ENCODE peak calls at places on chromosome 9, in nine cellular contexts. A is GM12878, H is K562, E is HepG2, V is SK-N-SH, T is transverse colon, L is stomach, F is suprapubic skin, M is sigmoid colon. W is an unnamed sample.

GRCh38 chr9:111005711-111006482 is 32.4 kb downstream of the LPAR1 start:
- DNase-seq in A (no peak), H (no peak), L (no peak), M (no peak), F (no peak), V (no peak), T (no peak), E (no peak), W (no peak)

GRCh38 chr9:110935829-110936228 is 102.4 kb downstream of the LPAR1 start:
- DNase-seq in V (no peak), F (no peak), A (no peak), L (no peak), E (no peak), T (no peak), M (no peak), H (no peak), W (no peak)

GRCh38 chr9:2356391-2356790 is 265.2 kb upstream of the VLDLR start:
- DNase-seq in E (no peak), V (no peak), L (no peak), F (no peak), A (no peak), T (no peak), M (no peak), H (no peak), W (peak)

GRCh38 chr9:107874591-107875374 is 385.2 kb upstream of the KLF4 start:
- DNase-seq in E (no peak), L (no peak), V (no peak), F (no peak), T (no peak), M (no peak), H (no peak), A (no peak), W (no peak)

GRCh38 chr9:37417857-37418618 is 4.5 kb upstream of the GRHPR start:
- DNase-seq in A (no peak), T (no peak), M (no peak), F (no peak), H (no peak), L (no peak), V (no peak), E (peak), W (no peak)

GRCh38 chr9:30075022-30075421 is 2309.4 kb upstream of the ACO1 start:
- DNase-seq in V (no peak), T (no peak), M (no peak), L (no peak), H (no peak), E (no peak), F (no peak), A (no peak), W (no peak)

GRCh38 chr9:98809311-98810105 is 2.0 kb downstream of the GALNT12 start:
- DNase-seq in E (no peak), M (no peak), T (peak), V (no peak), H (no peak), F (peak), A (no peak), L (no peak), W (no peak)

GRCh38 chr9:125183054-125183453 is 6.5 kb downstream of the PPP6C start:
- DNase-seq in E (no peak), F (no peak), H (no peak), T (no peak), A (no peak), V (no peak), M (no peak), L (no peak), W (no peak)

GRCh38 chr9:89541798-89542197 is 43.9 kb upstream of the SEMA4D start:
- DNase-seq in V (no peak), L (no peak), T (peak), E (no peak), H (no peak), A (no peak), F (no peak), M (no peak), W (no peak)

GRCh38 chr9:63816742-63817621 is 1468.0 kb downstream of the FOXD4L5 start:
- DNase-seq in F (peak), L (peak), E (peak), H (peak), T (peak), M (peak), A (peak), V (peak), W (peak)

GRCh38 chr9:4591123-4591500 is 71.0 kb upstream of the PLPP6 start:
- DNase-seq in E (no peak), F (no peak), A (no peak), H (no peak), V (no peak), M (no peak), T (no peak), L (no peak), W (no peak)

GRCh38 chr9:70406446-70406862 is 8.0 kb downstream of the KLF9 start:
- DNase-seq in E (no peak), H (no peak), T (peak), F (no peak), V (no peak), M (peak), A (no peak), L (no peak), W (no peak)

GRCh38 chr9:105385372-105385985 is 62.4 kb upstream of the FSD1L start:
- DNase-seq in H (no peak), A (peak), M (peak), T (peak), L (no peak), F (no peak), V (no peak), E (no peak), W (no peak)

GRCh38 chr9:79667716-79668458 is 96.1 kb downstream of the TLE4 start:
- DNase-seq in E (peak), A (no peak), L (peak), V (no peak), M (no peak), F (no peak), T (no peak), H (no peak), W (no peak)

GRCh38 chr9:6049798-6050197 is 34.4 kb upstream of the RANBP6 start:
- DNase-seq in V (no peak), T (peak), H (peak), E (peak), F (no peak), M (no peak), A (peak), L (no peak), W (no peak)

GRCh38 chr9:112890106-112891081 is at the start of gene SLC46A2:
- DNase-seq in M (no peak), F (no peak), E (no peak), L (peak), A (no peak), V (peak), T (no peak), H (no peak), W (no peak)

GRCh38 chr9:15101046-15101445 is 190.8 kb upstream of the FREM1 start:
- DNase-seq in H (no peak), E (no peak), V (no peak), M (no peak), A (no peak), T (no peak), L (no peak), F (no peak), W (no peak)
- H3K27ac ChIP-seq in H (no peak), E (no peak), V (no peak), M (no peak), A (no peak), T (no peak), L (no peak), F (no peak), W (no peak)

GRCh38 chr9:123383512-123384170 is 27.6 kb downstream of the CRB2 start:
- DNase-seq in M (no peak), A (no peak), V (no peak), H (no peak), E (no peak), T (no peak), F (no peak), L (no peak), W (no peak)

GRCh38 chr9:123382659-123383511 is 26.9 kb downstream of the CRB2 start:
- DNase-seq in H (no peak), M (no peak), F (no peak), V (no peak), A (no peak), E (no peak), L (no peak), T (no peak), W (no peak)

GRCh38 chr9:123378956-123379660 is 23.1 kb downstream of the CRB2 start:
- DNase-seq in H (no peak), E (no peak), L (no peak), A (no peak), M (no peak), T (no peak), F (no peak), V (no peak), W (no peak)

GRCh38 chr9:123378028-123378427 is 22.0 kb downstream of the CRB2 start:
- DNase-seq in T (no peak), H (no peak), F (no peak), A (no peak), V (no peak), M (no peak), E (no peak), L (no peak), W (no peak)

DNA sequence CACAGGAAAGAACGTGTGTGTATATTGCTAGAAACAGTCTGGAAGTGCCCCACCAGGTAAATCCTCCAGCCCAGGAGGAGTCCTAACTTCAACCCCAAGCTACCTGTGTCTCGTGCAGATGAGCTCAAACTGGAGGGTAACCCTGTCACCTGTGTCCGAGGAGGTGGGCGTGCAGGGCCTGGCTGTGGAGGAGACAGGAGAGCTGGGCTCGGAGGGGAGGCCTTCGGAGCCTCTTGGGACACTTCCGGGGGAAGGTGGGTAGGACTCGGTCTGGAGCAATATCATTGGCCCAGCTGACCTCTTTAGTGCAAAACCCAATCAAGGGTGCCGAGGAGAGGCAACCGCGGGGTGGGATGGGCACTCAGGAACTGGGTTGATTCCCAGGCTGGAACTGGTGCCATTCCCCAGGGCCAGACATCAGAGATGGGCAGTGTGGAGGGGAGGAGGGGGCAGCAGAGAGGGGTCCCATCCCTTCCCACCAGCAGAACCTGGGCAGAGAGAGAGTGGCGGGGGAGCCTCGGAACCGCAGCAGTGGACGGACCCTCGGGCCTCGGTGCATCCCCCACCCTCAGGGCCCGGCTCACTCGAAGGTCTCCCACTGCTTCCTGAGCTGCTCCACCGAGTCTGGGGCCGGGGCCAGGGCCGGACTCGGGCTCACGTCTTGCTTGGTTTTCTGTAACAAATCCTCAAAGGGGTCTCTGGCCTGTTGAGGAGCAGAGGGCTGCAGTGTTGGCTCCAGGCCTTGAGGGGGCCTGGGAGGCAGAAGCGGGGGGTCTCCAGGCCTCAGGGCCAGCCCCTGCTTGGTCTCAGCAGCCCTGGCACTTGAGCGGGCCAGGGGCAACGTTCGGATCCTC is 25.1 kb downstream of the CRB2 start:
- DNase-seq in A (no peak), L (no peak), E (no peak), V (no peak), T (no peak), F (no peak), H (no peak), M (no peak), W (no peak)
- TF ChIP-seq EP300 in A (no peak), L (no peak), E (no peak), V (no peak), T (no peak), F (no peak), H (no peak), M (no peak), W (no peak)

GRCh38 chr9:87818308-87818707 is 64.4 kb upstream of the SPATA31E1 start:
- DNase-seq in A (no peak), E (no peak), L (no peak), V (no peak), H (no peak), M (no peak), T (no peak), F (no peak), W (no peak)
- TF ChIP-seq POLR2AphosphoS5 in A (no peak), E (no peak), L (no peak), V (no peak), H (no peak), M (no peak), T (no peak), F (no peak), W (no peak)

GRCh38 chr9:21967707-21968106 is 26.5 kb downstream of the CDKN2A start:
- DNase-seq in T (no peak), F (no peak), E (no peak), V (no peak), L (no peak), H (no peak), M (no peak), A (no peak), W (no peak)

GRCh38 chr9:21965401-21965951 is 28.7 kb downstream of the CDKN2A start:
- DNase-seq in E (peak), T (peak), L (peak), F (no peak), M (peak), V (peak), H (no peak), A (no peak), W (no peak)

GRCh38 chr9:21966140-21966851 is 27.9 kb downstream of the CDKN2A start:
- DNase-seq in M (no peak), H (no peak), E (no peak), F (no peak), A (no peak), T (no peak), V (no peak), L (no peak), W (no peak)

GRCh38 chr9:21967169-21967568 is 27.0 kb downstream of the CDKN2A start:
- DNase-seq in F (no peak), T (no peak), E (no peak), V (no peak), M (no peak), A (no peak), H (no peak), L (no peak), W (no peak)

DNA sequence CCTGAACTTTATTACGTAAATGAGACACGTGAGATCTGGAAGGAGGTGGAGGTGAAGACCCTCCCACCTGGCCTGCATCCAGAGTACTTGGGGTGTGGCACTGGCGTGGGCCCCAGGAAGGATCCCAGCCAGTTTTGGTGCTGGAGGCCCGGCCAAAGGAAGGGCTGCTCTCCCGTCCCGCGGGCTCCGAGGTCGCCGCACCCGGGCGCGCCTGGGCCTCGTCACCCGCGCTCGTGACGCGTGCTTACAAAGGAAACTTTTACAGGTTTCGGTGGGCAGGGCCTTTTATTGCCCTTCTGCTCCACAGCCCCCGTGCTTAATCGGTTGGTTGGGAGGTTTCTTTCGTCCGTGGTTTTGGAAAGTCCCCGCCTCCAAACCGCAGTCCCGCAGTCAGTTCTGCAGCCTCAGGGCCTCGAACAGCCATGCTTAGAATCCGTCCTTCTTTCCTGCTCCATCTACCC is 29.2 kb downstream of the CDKN2A start:
- DNase-seq in E (no peak), H (no peak), F (no peak), L (peak), M (peak), V (no peak), T (peak), A (no peak), W (no peak)
- H3K27ac ChIP-seq in E (no peak), H (no peak), F (no peak), L (no peak), M (no peak), V (no peak), T (no peak), A (no peak), W (no peak)

GRCh38 chr9:117266855-117267497 is 147.9 kb downstream of the ASTN2 start:
- DNase-seq in A (no peak), E (no peak), T (no peak), L (no peak), F (no peak), H (no peak), V (no peak), M (no peak), W (no peak)
- TF ChIP-seq EP300 in A (no peak), E (no peak), T (no peak), L (no peak), F (no peak), H (no peak), V (no peak), M (no peak), W (no peak)

GRCh38 chr9:81492710-81493447 is 196.5 kb downstream of the TLE1 start:
- DNase-seq in L (no peak), H (no peak), A (no peak), E (peak), F (no peak), M (no peak), T (no peak), V (no peak), W (no peak)

GRCh38 chr9:81490605-81491331 is 198.6 kb downstream of the TLE1 start:
- DNase-seq in M (no peak), T (no peak), L (no peak), E (no peak), A (no peak), H (no peak), F (no peak), V (no peak), W (no peak)

DNA sequence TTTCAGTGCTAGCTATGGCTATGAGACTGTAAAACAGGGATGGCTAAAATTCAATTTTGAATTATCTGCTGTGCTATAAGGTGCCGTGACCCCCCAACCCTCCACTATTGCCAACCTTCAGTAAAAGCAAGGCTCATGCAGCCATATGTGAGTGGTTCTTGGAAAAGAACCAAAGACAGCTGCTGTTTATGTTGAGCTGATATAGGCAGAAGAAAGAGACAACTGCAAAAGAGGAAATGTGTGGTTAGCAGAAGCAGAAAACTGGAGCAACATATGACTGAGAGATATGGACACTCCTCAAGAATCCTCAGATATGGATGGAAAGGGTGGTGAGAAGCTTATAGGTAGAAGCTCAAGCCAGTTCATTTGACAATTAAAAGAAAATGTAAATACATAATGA is 200.3 kb downstream of the TLE1 start:
- DNase-seq in T (no peak), L (no peak), E (no peak), F (no peak), M (no peak), V (no peak), A (no peak), H (no peak), W (no peak)
- TF ChIP-seq POLR2AphosphoS5 in T (no peak), L (no peak), E (no peak), F (no peak), M (no peak), V (no peak), A (no peak), H (no peak), W (no peak)

GRCh38 chr9:130018260-130018659 is 24.7 kb downstream of the FNBP1 start:
- DNase-seq in E (no peak), V (no peak), H (no peak), T (no peak), M (no peak), A (no peak), F (no peak), L (no peak), W (no peak)

GRCh38 chr9:130020618-130021017 is 22.4 kb downstream of the FNBP1 start:
- DNase-seq in E (no peak), V (no peak), L (no peak), T (no peak), A (no peak), M (no peak), H (no peak), F (no peak), W (no peak)

GRCh38 chr9:130021123-130021522 is 21.9 kb downstream of the FNBP1 start:
- DNase-seq in F (no peak), A (no peak), M (no peak), L (no peak), V (no peak), E (no peak), H (no peak), T (no peak), W (no peak)

GRCh38 chr9:130015353-130016019 is 27.5 kb downstream of the FNBP1 start:
- DNase-seq in M (no peak), T (no peak), L (no peak), H (no peak), E (no peak), F (no peak), A (no peak), V (no peak), W (no peak)

GRCh38 chr9:130017035-130017909 is 25.7 kb downstream of the FNBP1 start:
- DNase-seq in M (no peak), L (no peak), T (no peak), H (no peak), F (no peak), V (no peak), A (no peak), E (no peak), W (no peak)
- H3K27ac ChIP-seq in M (peak), L (peak), T (peak), H (no peak), F (no peak), V (peak), A (peak), E (no peak), W (peak)

DNA sequence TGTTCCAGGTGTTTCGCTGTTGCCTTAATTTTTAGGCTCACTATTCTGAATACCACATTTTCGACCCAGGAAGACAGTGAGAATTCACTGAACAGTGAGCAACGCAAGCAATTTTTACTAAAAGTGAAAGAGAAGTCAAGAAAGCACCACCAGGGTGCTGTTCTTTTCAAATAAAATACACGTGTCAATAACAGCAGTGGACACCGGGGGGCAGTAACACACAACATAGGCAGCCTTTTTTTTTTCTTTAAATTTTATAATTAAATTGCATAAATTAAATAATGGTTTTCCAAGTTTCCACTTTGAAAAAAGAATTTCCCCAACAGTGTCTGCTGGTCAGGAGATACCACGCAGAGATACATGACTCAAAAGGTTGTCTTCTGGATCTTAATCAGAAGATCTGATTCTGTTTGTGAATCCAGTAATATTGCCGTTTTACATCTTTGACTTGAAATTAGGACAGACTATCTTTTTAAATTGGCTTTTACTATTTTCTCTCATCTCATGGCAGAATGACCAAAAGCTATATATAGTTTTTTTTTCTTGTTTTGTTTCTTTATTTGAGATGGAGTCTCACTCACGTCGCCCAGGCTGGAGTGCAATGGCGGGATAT is 47.1 kb upstream of the SH3GL2 start:
- DNase-seq in T (peak), E (peak), H (peak), M (no peak), L (peak), A (no peak), F (no peak), V (peak), W (peak)
- TF ChIP-seq EP300 in T (no peak), E (no peak), H (no peak), M (no peak), L (no peak), A (no peak), F (no peak), V (no peak), W (no peak)

W was measured in esophagus muscularis mucosa.